ENCODE peak calls at places on chromosomes 3 and 15, in seven cellular contexts. L is nephron progenitor cell, G is GM13977, E is testis, R is astrocyte of the spinal cord, N is lower lobe of right lung, U is endothelial cell. D is an unnamed sample.

GRCh38 chr3:11155341-11156025 is 1.2 kb downstream of the HRH1 start:
- DNase-seq in L (peak; percentile 70), N (peak; percentile 64), U (peak; percentile 74), E (peak; percentile 82), G (no peak), R (peak; percentile 88), D (peak; percentile 70)

GRCh38 chr3:40985195-40985594 is 214.1 kb upstream of the CTNNB1 start:
- DNase-seq in N (no peak), E (no peak), G (no peak), L (no peak), R (no peak), U (no peak), D (no peak)

GRCh38 chr15:57652481-57652880 is 54.0 kb upstream of the POLR2M start:
- DNase-seq in E (no peak), R (no peak), L (no peak), N (no peak), U (no peak), G (no peak), D (no peak)

GRCh38 chr3:162719684-162720341 is 1223.2 kb downstream of the OTOL1 start:
- DNase-seq in G (no peak), R (peak; percentile 96), L (no peak), U (no peak), E (no peak), N (no peak), D (no peak)

GRCh38 chr3:193974591-193974990 is 161.4 kb upstream of the HES1 start:
- DNase-seq in R (no peak), U (no peak), G (no peak), L (no peak), E (no peak), N (no peak), D (no peak)

GRCh38 chr3:134339331-134339730 is 34.9 kb downstream of the AMOTL2 start:
- DNase-seq in L (no peak), R (no peak), G (no peak), N (no peak), U (no peak), E (no peak), D (no peak)

GRCh38 chr3:13039286-13039896 is 33.8 kb downstream of the IQSEC1 start:
- DNase-seq in R (no peak), N (no peak), G (no peak), E (no peak), L (no peak), U (no peak), D (no peak)

GRCh38 chr15:93716615-93717221 is 514.6 kb upstream of the MCTP2 start:
- DNase-seq in G (no peak), U (no peak), R (no peak), L (no peak), E (no peak), N (no peak), D (no peak)

GRCh38 chr3:12004741-12005513 is 739 bp downstream of the SYN2 start:
- DNase-seq in R (no peak), U (peak; percentile 36), G (no peak), E (peak; percentile 19), L (peak; percentile 60), N (peak; percentile 42), D (peak; percentile 56)

GRCh38 chr3:177652556-177653290 is 455.4 kb upstream of the TBL1XR1 start:
- DNase-seq in R (no peak), U (no peak), L (no peak), E (no peak), N (no peak), G (no peak), D (no peak)

GRCh38 chr3:123351396-123351945 is 97.4 kb downstream of the ADCY5 start:
- DNase-seq in L (no peak), R (no peak), G (no peak), U (no peak), N (no peak), E (no peak), D (no peak)

GRCh38 chr3:161508852-161509477 is 12.4 kb downstream of the OTOL1 start:
- DNase-seq in U (no peak), N (no peak), R (peak; percentile 13), L (no peak), G (peak; percentile 11), E (no peak), D (no peak)
- TF ChIP-seq CTCF in U (peak; percentile 58), N (no peak), R (peak; percentile 38), L (no peak), G (peak; percentile 43), E (no peak), D (no peak)

DNA sequence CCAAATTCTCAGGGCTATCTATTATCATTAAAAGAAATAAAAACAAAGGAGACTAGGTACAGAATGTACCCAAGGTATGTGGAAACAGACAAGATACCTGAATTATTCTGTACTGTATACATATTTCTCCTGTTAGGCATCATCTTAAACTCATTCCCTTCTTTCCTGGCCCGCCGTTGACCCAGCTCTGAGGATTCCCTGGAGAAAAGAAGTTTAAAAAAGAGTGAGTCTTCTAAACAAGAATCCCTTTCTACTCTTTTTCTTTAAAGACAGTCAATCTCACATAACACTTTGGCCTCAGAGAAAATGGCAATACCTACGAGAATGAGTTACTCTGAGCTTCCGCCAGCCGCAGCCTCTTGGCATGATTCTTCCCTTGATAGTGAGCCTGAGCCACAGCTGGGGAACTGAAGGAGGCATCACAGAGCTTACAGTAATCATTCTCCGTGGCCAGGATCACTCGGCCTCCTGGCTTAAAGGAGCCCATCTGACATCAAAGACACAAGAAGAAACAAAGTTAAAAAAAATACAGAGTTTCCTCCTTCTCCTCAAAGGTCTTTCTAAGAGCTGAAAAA is 44.2 kb downstream of the ZMAT3 start:
- DNase-seq in N (no peak), L (peak; percentile 11), G (no peak), E (peak; percentile 20), U (no peak), R (peak; percentile 79), D (no peak)
- TF ChIP-seq CTCF in N (no peak), L (no peak), G (no peak), E (no peak), U (no peak), R (peak; percentile 22), D (no peak)

GRCh38 chr15:41565702-41566101 is 6.7 kb downstream of the TYRO3 start:
- DNase-seq in G (no peak), E (no peak), U (no peak), N (no peak), L (no peak), R (no peak), D (no peak)
- TF ChIP-seq CTCF in G (no peak), E (no peak), U (no peak), N (no peak), L (no peak), R (no peak), D (no peak)

GRCh38 chr3:98776114-98776513 is 13.0 kb downstream of the ST3GAL6 start:
- DNase-seq in E (no peak), U (no peak), N (no peak), L (no peak), G (no peak), R (no peak), D (no peak)
- TF ChIP-seq CTCF in E (no peak), U (no peak), N (no peak), L (no peak), G (no peak), R (no peak), D (no peak)

GRCh38 chr15:81633889-81634288 is 259.9 kb upstream of the TMC3 start:
- DNase-seq in L (no peak), E (no peak), G (no peak), R (no peak), U (no peak), N (no peak), D (peak; percentile 22)
- TF ChIP-seq CTCF in L (no peak), E (no peak), G (no peak), R (no peak), U (no peak), N (no peak), D (no peak)

GRCh38 chr3:61628636-61629035 is 67.3 kb downstream of the PTPRG start:
- DNase-seq in G (no peak), L (no peak), N (no peak), R (no peak), U (no peak), E (no peak), D (no peak)

GRCh38 chr3:61634678-61635077 is 73.3 kb downstream of the PTPRG start:
- DNase-seq in E (no peak), L (no peak), N (no peak), G (no peak), U (no peak), R (no peak), D (no peak)

GRCh38 chr3:61632568-61633175 is 71.3 kb downstream of the PTPRG start:
- DNase-seq in U (no peak), L (no peak), N (no peak), E (no peak), R (no peak), G (no peak), D (no peak)

GRCh38 chr3:61629442-61629841 is 68.1 kb downstream of the PTPRG start:
- DNase-seq in E (no peak), G (no peak), U (no peak), L (no peak), N (no peak), R (no peak), D (no peak)

GRCh38 chr3:61631108-61631769 is 69.9 kb downstream of the PTPRG start:
- DNase-seq in G (no peak), R (no peak), E (no peak), L (no peak), N (no peak), U (no peak), D (no peak)
- TF ChIP-seq CTCF in G (no peak), R (peak; percentile 7), E (no peak), L (peak; percentile 9), N (no peak), U (no peak), D (no peak)